ENCODE peak calls at places on chromosomes 4 and X, in nine cellular contexts. A is psoas muscle, O is upper lobe of right lung, G is heart left ventricle, C is SK-N-SH, V is right lobe of liver, F is fibroblast of lung, E is GM23248, H is Panc1. K is an unnamed sample.

GRCh38 chr4:76147454-76148141 is 599 bp downstream of the NUP54 start:
- DNase-seq in A (no peak), V (peak; percentile 63), H (peak; percentile 1), C (peak; percentile 84), F (peak; percentile 73), O (peak; percentile 80), E (peak; percentile 87), G (peak; percentile 61), K (peak; percentile 18)

GRCh38 chrX:105701310-105702052 is 120.9 kb upstream of the NRK start:
- DNase-seq in H (no peak), O (no peak), F (peak; percentile 46), A (no peak), C (peak; percentile 0), G (no peak), E (no peak), V (no peak), K (no peak)

GRCh38 chrX:48833531-48834138 is 1.8 kb downstream of the PCSK1N start:
- DNase-seq in H (no peak), G (no peak), E (no peak), V (no peak), F (peak; percentile 7), C (peak; percentile 65), A (no peak), O (no peak), K (no peak)

GRCh38 chr4:151581575-151581974 is 172.6 kb downstream of the FHIP1A start:
- DNase-seq in G (no peak), C (peak; percentile 30), V (no peak), A (no peak), F (no peak), E (no peak), H (no peak), O (no peak), K (no peak)

GRCh38 chrX:154827624-154828408 is 6.6 kb downstream of the SMIM9 start:
- DNase-seq in O (no peak), A (no peak), V (no peak), H (no peak), F (no peak), C (no peak), G (no peak), E (no peak), K (no peak)

GRCh38 chr4:182042945-182043344 is 200.3 kb upstream of the TENM3 start:
- DNase-seq in G (no peak), A (no peak), V (no peak), E (no peak), F (no peak), H (no peak), C (no peak), O (no peak), K (no peak)

GRCh38 chr4:95362906-95363578 is 185.7 kb downstream of the UNC5C start:
- DNase-seq in G (no peak), A (no peak), O (no peak), H (no peak), F (peak; percentile 30), V (no peak), C (peak; percentile 48), E (peak; percentile 5), K (no peak)

GRCh38 chrX:16222123-16222522 is 54.8 kb downstream of the MAGEB17 start:
- DNase-seq in O (no peak), A (no peak), V (no peak), C (no peak), E (peak; percentile 47), H (no peak), F (no peak), G (no peak), K (no peak)

GRCh38 chrX:1152090-1152489 is 60.4 kb downstream of the CRLF2 start:
- DNase-seq in O (no peak), E (no peak), H (no peak), V (no peak), C (no peak), F (no peak), G (no peak), A (peak; percentile 4), K (no peak)

GRCh38 chrX:154123241-154124219 is 20.5 kb upstream of the OPN1LW start:
- DNase-seq in C (peak; percentile 67), E (no peak), A (no peak), O (peak; percentile 71), V (peak; percentile 44), F (no peak), G (peak; percentile 40), H (no peak), K (peak; percentile 29)

GRCh38 chr4:2785613-2786012 is 7.3 kb upstream of the SH3BP2 start:
- DNase-seq in A (no peak), C (no peak), F (no peak), O (no peak), H (no peak), V (no peak), E (no peak), G (no peak), K (no peak)

GRCh38 chr4:55611358-55612059 is 19.5 kb upstream of the PDCL2 start:
- DNase-seq in E (no peak), C (no peak), G (no peak), H (no peak), O (no peak), A (no peak), V (no peak), F (no peak), K (no peak)

GRCh38 chrX:120690344-120690743 is 60.5 kb upstream of the C1GALT1C1 start:
- DNase-seq in H (no peak), E (peak; percentile 39), F (no peak), O (no peak), G (no peak), A (no peak), V (no peak), C (no peak), K (no peak)

DNA sequence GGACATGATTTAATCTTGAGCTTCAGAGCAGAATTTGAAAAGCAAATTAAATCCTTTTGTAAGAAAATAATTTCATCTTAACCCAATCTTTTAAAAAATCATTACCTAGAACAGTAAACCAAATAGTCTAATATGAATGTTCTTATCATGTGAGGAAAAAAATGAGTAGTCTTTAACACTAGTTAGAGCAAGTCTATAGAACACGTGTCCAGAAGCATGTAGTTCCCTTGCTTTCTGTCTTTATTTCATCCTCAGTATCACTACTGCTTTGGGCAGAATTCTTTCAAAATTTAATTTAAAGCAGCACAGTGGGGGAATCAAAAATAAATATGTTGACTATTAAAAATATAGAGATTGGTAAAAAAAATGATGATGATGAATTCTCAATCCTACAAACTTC is 2.1 kb downstream of the RBM47 start:
- DNase-seq in O (no peak), E (no peak), A (no peak), G (no peak), V (no peak), H (no peak), F (no peak), C (no peak), K (no peak)
- H3K4me1 ChIP-seq in O (peaks cover 14% of the 10 kb centered on the region), E (no peaks in the 10 kb centered on the region), A (no peaks in the 10 kb centered on the region), G (peaks cover 7% of the 10 kb centered on the region), V (peaks cover 13% of the 10 kb centered on the region), H (peaks cover 2% of the 10 kb centered on the region), F (no peaks in the 10 kb centered on the region), C (no peaks in the 10 kb centered on the region), K (peaks cover 12% of the 10 kb centered on the region)

GRCh38 chr4:115670930-115671329 is 557.5 kb upstream of the NDST4 start:
- DNase-seq in C (no peak), E (no peak), O (no peak), A (no peak), F (no peak), V (no peak), H (no peak), G (no peak), K (no peak)

GRCh38 chr4:115674485-115674884 is 561.1 kb upstream of the NDST4 start:
- DNase-seq in O (no peak), C (no peak), V (no peak), G (no peak), H (no peak), E (no peak), A (no peak), F (no peak), K (no peak)

GRCh38 chr4:115675721-115676120 is 562.3 kb upstream of the NDST4 start:
- DNase-seq in A (no peak), G (no peak), E (no peak), C (no peak), V (no peak), O (no peak), H (no peak), F (no peak), K (no peak)

GRCh38 chr4:115668396-115668795 is 555.0 kb upstream of the NDST4 start:
- DNase-seq in F (no peak), E (no peak), H (no peak), V (no peak), O (no peak), G (no peak), C (no peak), A (no peak), K (no peak)

DNA sequence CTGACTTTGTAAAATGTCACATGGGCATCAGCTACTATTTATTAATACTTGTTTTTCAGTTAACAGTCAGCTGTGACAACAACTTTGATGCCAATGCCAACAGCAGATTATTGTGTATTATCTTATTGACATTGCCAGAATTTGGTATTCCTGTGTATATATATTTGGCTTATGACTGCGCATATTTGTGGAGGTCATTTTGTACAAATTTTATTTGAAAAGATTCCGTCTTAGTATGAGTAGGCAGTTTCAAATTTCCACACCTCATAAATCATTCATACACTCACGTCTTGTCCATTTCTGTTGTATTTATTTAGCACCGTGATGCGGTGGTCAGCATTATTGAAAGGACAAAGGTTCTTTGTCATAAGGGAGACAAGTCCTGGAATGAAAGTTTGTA is 558.2 kb upstream of the NDST4 start:
- DNase-seq in F (no peak), V (no peak), G (no peak), H (no peak), E (no peak), C (no peak), A (no peak), O (no peak), K (no peak)
- H3K4me3 ChIP-seq in F (no peak overlapping the region), V (no peak overlapping the region), G (no peak overlapping the region), H (no peak overlapping the region), E (no peak overlapping the region), C (no peak overlapping the region), A (no peak overlapping the region), O (no peak overlapping the region), K (no peak overlapping the region)

DNA sequence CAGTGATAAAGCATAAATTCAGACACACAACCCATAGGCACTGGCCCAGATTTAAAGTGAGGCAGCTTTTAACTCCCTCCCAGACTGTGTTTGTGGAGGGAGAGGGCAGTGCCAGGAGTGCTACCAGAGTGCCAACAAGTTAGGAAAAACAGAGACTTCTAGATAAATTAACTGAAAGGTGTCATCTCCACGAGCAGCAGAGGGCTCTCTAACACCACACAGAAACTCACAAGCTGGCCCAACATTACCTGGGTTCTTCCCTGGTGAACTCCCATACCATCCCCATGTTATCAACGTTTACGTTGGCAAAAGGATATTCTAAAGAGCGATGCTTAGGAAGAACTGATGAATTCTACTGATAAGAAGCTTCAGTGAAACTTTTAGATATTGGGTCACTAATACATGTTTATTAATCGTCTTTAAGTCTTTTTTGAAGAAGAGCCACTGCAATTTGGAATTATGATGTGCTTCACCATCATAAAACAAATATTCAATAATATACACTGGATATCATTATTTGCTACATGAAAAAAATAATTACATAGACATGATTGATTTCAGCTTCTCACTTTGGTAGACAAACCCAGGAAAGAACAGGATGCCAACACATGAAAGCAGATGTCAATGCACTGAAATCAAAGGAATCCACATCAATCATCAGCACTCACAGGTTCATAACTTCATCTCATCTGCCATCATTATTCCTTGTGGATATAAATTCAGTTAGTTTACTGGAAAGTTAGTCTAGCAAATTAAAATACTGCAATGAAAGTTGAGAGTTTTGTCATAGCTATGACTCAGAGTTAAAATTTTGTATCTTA is 121.2 kb upstream of the NAP1L5 start:
- DNase-seq in E (peak; percentile 65), G (no peak), V (peak; percentile 30), F (peak; percentile 66), A (peak; percentile 52), H (peak; percentile 35), C (peak; percentile 13), O (no peak), K (no peak)
- H3K27ac ChIP-seq in E (no peak overlapping the region), G (no peak overlapping the region), V (no peak overlapping the region), F (no peak overlapping the region), A (no peak overlapping the region), H (no peak overlapping the region), C (peak overlapping the region; percentile 47), O (no peak overlapping the region), K (peak overlapping the region; percentile 91)

GRCh38 chr4:139918591-139918990 is 235.4 kb downstream of the MAML3 start:
- DNase-seq in G (no peak), A (no peak), H (no peak), O (no peak), V (no peak), E (no peak), C (no peak), F (no peak), K (no peak)
- H3K4me1 ChIP-seq in G (peaks cover 86% of the 10 kb centered on the region), A (peaks cover 51% of the 10 kb centered on the region), H (peaks cover 52% of the 10 kb centered on the region), O (peaks cover 68% of the 10 kb centered on the region), V (peaks cover 47% of the 10 kb centered on the region), E (peaks cover 45% of the 10 kb centered on the region), C (peaks cover 75% of the 10 kb centered on the region), F (peaks cover 15% of the 10 kb centered on the region), K (peaks cover 80% of the 10 kb centered on the region)